ENCODE peak calls at places on chromosomes 4 and X, in five cellular contexts. Z is H9; U is tibial artery; F is CD8-positive, alpha-beta T cell; V is pancreas. H is an unnamed sample.

GRCh38 chr4:152392079-152392478 is 143.8 kb downstream of the FBXW7 start:
- DNase-seq in V (no peak), F (no peak), Z (no peak), U (no peak), H (no peak)

GRCh38 chr4:69523385-69524132 is 27.9 kb upstream of the UGT2B4 start:
- DNase-seq in U (no peak), V (no peak), Z (no peak), F (no peak), H (no peak)

GRCh38 chr4:185726931-185727330 is 85.1 kb downstream of the SORBS2 start:
- DNase-seq in Z (no peak), V (no peak), F (no peak), U (no peak), H (no peak)

GRCh38 chr4:110681381-110681780 is 58.5 kb upstream of the PITX2 start:
- DNase-seq in U (no peak), F (no peak), Z (no peak), V (no peak), H (no peak)

GRCh38 chr4:81747242-81747930 is 275.7 kb upstream of the RASGEF1B start:
- DNase-seq in U (no peak), V (no peak), Z (no peak), F (no peak), H (no peak)

GRCh38 chr4:183430317-183430986 is 14.0 kb upstream of the CDKN2AIP start:
- DNase-seq in F (no peak), U (no peak), V (no peak), Z (peak; percentile 82), H (no peak)

GRCh38 chr4:148312996-148313490 is 129.2 kb downstream of the NR3C2 start:
- DNase-seq in Z (no peak), F (no peak), V (no peak), U (no peak), H (no peak)

GRCh38 chr4:95087657-95088455 is 330.1 kb downstream of the BMPR1B start:
- DNase-seq in Z (no peak), U (no peak), F (no peak), V (no peak), H (no peak)

GRCh38 chr4:181863846-181864245 is 379.4 kb upstream of the TENM3 start:
- DNase-seq in V (no peak), U (no peak), F (no peak), Z (no peak), H (no peak)

GRCh38 chr4:173857828-173858227 is 327.8 kb upstream of the HAND2 start:
- DNase-seq in Z (no peak), U (no peak), V (no peak), F (no peak), H (no peak)

GRCh38 chr4:88333741-88334405 is 44.8 kb upstream of the HERC6 start:
- DNase-seq in F (no peak), U (no peak), Z (no peak), V (no peak), H (no peak)

GRCh38 chrX:39309721-39310152 is 508.5 kb downstream of the MID1IP1 start:
- DNase-seq in V (no peak), U (no peak), Z (no peak), F (peak; percentile 39), H (no peak)

GRCh38 chr4:1763550-1764080 is 29.5 kb upstream of the FGFR3 start:
- DNase-seq in V (no peak), F (no peak), U (no peak), Z (no peak), H (no peak)

GRCh38 chrX:3651272-3651671 is 62.2 kb downstream of the PRKX start:
- DNase-seq in Z (no peak), U (no peak), V (no peak), F (peak; percentile 16), H (no peak)

GRCh38 chrX:65241059-65241721 is 264.9 kb upstream of the ZC4H2 start:
- DNase-seq in U (no peak), F (no peak), V (no peak), Z (no peak), H (no peak)

GRCh38 chrX:139725720-139726119 is 17.8 kb upstream of the MCF2 start:
- DNase-seq in V (no peak), Z (no peak), F (no peak), U (no peak), H (no peak)

GRCh38 chr4:170414961-170415360 is 325.2 kb upstream of the AADAT start:
- DNase-seq in F (no peak), U (no peak), Z (no peak), V (no peak), H (no peak)

GRCh38 chr4:1964443-1964842 is 44.3 kb downstream of the NELFA start:
- DNase-seq in V (no peak), Z (no peak), F (no peak), U (no peak), H (no peak)

GRCh38 chr4:15366660-15367059 is 61.2 kb upstream of the C1QTNF7 start:
- DNase-seq in Z (no peak), F (no peak), V (no peak), U (no peak), H (no peak)

GRCh38 chrX:118448273-118448783 is 47.3 kb upstream of the DOCK11 start:
- DNase-seq in V (no peak), U (no peak), Z (no peak), F (no peak), H (no peak)

GRCh38 chrX:31570658-31571057 is 498.8 kb upstream of the FTHL17 start:
- DNase-seq in U (no peak), F (no peak), V (no peak), Z (no peak), H (no peak)

GRCh38 chr4:10097906-10098769 is 18.5 kb downstream of the WDR1 start:
- DNase-seq in Z (no peak), U (no peak), V (no peak), F (no peak), H (no peak)

GRCh38 chrX:41275661-41276609 is 58.0 kb upstream of the DDX3X start:
- DNase-seq in Z (peak; percentile 69), F (peak; percentile 56), V (peak; percentile 61), U (peak; percentile 78), H (no peak)

GRCh38 chrX:71492086-71493065 is 40.5 kb upstream of the OGT start:
- DNase-seq in U (peak; percentile 61), V (peak; percentile 27), F (peak; percentile 52), Z (no peak), H (no peak)

GRCh38 chr4:114087596-114088230 is 108.3 kb upstream of the ARSJ start:
- DNase-seq in F (no peak), V (no peak), U (no peak), Z (no peak), H (no peak)

GRCh38 chr4:54526560-54526959 is 131.2 kb upstream of the KIT start:
- DNase-seq in Z (no peak), U (no peak), F (no peak), V (no peak), H (no peak)

GRCh38 chrX:18709833-18710232 is 2.4 kb downstream of the PPEF1 start:
- DNase-seq in V (no peak), U (no peak), F (no peak), Z (no peak), H (no peak)

GRCh38 chr4:8582436-8582835 is 2.2 kb downstream of the GPR78 start:
- DNase-seq in V (no peak), Z (no peak), U (peak; percentile 35), F (no peak), H (no peak)

GRCh38 chr4:4575284-4576211 is 33.7 kb upstream of the STX18 start:
- DNase-seq in U (peak; percentile 70), Z (peak; percentile 84), F (peak; percentile 67), V (peak; percentile 54), H (peak; percentile 4)

GRCh38 chr4:126807132-126807531 is 825.6 kb upstream of the INTU start:
- DNase-seq in U (no peak), V (no peak), F (no peak), Z (no peak), H (no peak)

GRCh38 chr4:118834960-118835895 is 698 bp downstream of the SEC24D start:
- DNase-seq in U (peak; percentile 85), Z (peak; percentile 76), V (peak; percentile 46), F (peak; percentile 33), H (peak; percentile 37)

GRCh38 chr4:154503598-154503997 is 12.0 kb upstream of the DCHS2 start:
- DNase-seq in V (no peak), Z (no peak), F (no peak), U (no peak), H (no peak)

DNA sequence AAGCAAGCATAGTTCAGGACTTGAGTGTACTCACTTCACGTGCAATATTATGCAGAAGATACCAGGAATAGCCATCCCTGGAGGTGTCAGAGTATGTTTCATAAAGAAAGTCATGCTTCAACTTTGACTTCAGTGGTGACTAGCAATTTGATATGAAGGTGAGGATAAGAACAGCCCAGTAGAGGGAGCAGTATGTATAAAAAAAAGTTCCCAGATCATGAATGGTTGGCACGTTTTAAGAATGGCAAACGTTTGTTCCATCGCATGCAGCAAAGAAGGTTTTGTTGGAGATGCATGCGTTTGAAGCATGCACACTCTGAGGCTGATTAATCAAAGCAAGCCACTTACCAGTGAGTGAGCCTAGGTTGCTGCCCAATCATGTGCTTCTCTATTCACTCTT is 33.5 kb upstream of the SLITRK4 start:
- DNase-seq in F (no peak), Z (no peak), U (no peak), V (no peak), H (no peak)
- TF ChIP-seq CTCF in F (no peak), Z (peak; percentile 46), U (no peak), V (no peak), H (no peak)

GRCh38 chr4:25229804-25230203 is 4.0 kb upstream of the PI4K2B start:
- DNase-seq in V (no peak), U (no peak), F (no peak), Z (no peak), H (no peak)

GRCh38 chr4:25221377-25221776 is 12.5 kb upstream of the PI4K2B start:
- DNase-seq in Z (no peak), V (no peak), U (no peak), F (no peak), H (no peak)

GRCh38 chr4:25223770-25224375 is 10.0 kb upstream of the PI4K2B start:
- DNase-seq in Z (peak; percentile 46), F (peak; percentile 16), V (no peak), U (no peak), H (no peak)
- H3K9me3 ChIP-seq in Z (peaks cover 33% of the 10 kb centered on the region), F (peaks cover 26% of the 10 kb centered on the region), V (no peaks in the 10 kb centered on the region), U (no peaks in the 10 kb centered on the region), H (peaks cover 41% of the 10 kb centered on the region)

DNA sequence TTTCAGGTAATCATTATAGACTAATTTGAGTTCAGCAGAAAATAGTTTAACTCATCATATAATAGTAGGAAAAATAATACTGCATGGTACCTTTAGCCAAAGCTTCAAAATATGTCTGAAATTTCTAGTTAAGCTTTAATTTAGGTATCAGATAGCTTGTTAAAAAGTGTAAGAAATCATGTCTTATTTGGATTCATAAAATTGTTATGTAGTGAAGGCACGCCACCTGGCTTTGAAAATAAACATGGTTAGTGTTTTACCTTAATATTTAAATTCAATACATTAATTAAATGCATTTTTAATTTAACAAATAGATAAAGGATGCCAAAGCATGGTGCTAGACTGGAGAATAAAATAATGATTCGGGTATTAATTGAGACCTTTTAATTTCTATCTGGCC is 211.4 kb downstream of the FSTL5 start:
- DNase-seq in V (no peak), U (no peak), F (no peak), Z (no peak), H (no peak)
- TF ChIP-seq CTCF in V (no peak), U (no peak), F (no peak), Z (no peak), H (no peak)

DNA sequence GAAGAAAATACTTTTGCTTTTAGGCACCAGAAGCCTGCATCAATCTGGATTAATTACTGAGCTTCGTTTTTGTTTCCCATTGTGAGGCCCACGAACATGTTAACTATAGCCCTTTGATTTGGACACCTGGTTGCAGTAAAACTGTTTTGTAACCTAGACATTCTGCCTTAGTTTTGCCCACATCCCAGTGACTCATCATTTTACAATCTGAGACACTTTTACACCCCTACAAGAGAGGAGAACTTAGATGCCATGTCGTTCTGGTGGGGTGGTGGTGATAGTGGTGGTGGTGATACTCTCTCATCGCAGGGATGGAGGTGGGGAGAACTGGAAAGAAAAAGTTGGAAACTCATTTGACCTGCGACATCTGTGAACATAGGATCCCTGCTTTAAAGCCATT is 1257.2 kb downstream of the ADGRL3 start:
- DNase-seq in F (no peak), Z (no peak), V (no peak), U (no peak), H (no peak)
- H3K9me3 ChIP-seq in F (no peaks in the 10 kb centered on the region), Z (no peaks in the 10 kb centered on the region), V (no peaks in the 10 kb centered on the region), U (no peaks in the 10 kb centered on the region), H (no peaks in the 10 kb centered on the region)